ENCODE peak calls at places on chromosomes 4 and X, in eight cellular contexts. One of them, this sample, is unnamed.

GRCh38 chr4:53598901-53599300 is 7.6 kb upstream of the LNX1 start:
- DNase-seq in GM12891: no peak
- DNase-seq in prostate gland: no peak
- DNase-seq in GM12892: no peak
- DNase-seq in GM23338: no peak
- DNase-seq in HepG2: no peak
- DNase-seq in HCT116: no peak
- DNase-seq in upper lobe of left lung: no peak
- DNase-seq in this sample: no peak

GRCh38 chr4:98706200-98706813 is 47.9 kb upstream of the TSPAN5 start:
- DNase-seq in GM12891: no peak
- DNase-seq in prostate gland: no peak
- DNase-seq in GM12892: no peak
- DNase-seq in GM23338: no peak
- DNase-seq in HepG2: no peak
- DNase-seq in HCT116: no peak
- DNase-seq in upper lobe of left lung: no peak
- DNase-seq in this sample: no peak

GRCh38 chrX:71466979-71467523 is 65.9 kb upstream of the OGT start:
- DNase-seq in GM12891: no peak
- DNase-seq in prostate gland: no peak
- DNase-seq in GM12892: no peak
- DNase-seq in GM23338: no peak
- DNase-seq in HepG2: no peak
- DNase-seq in HCT116: no peak
- DNase-seq in upper lobe of left lung: no peak
- DNase-seq in this sample: no peak

GRCh38 chrX:121000589-121000988 is 15.0 kb upstream of the CT47A1 start:
- DNase-seq in GM12891: no peak
- DNase-seq in prostate gland: no peak
- DNase-seq in GM12892: no peak
- DNase-seq in GM23338: peak; percentile 26
- DNase-seq in HepG2: peak; percentile 30
- DNase-seq in HCT116: peak; percentile 36
- DNase-seq in upper lobe of left lung: no peak
- DNase-seq in this sample: no peak

GRCh38 chrX:136192839-136193414 is 45.6 kb downstream of the FHL1 start:
- DNase-seq in GM12891: no peak
- DNase-seq in prostate gland: no peak
- DNase-seq in GM12892: no peak
- DNase-seq in GM23338: no peak
- DNase-seq in HepG2: no peak
- DNase-seq in HCT116: no peak
- DNase-seq in upper lobe of left lung: no peak
- DNase-seq in this sample: no peak

GRCh38 chr4:123564758-123565346 is 168.3 kb downstream of the SPRY1 start:
- DNase-seq in GM12891: peak; percentile 51
- DNase-seq in prostate gland: peak; percentile 35
- DNase-seq in GM12892: peak; percentile 28
- DNase-seq in GM23338: peak; percentile 94
- DNase-seq in HepG2: peak; percentile 92
- DNase-seq in HCT116: peak; percentile 75
- DNase-seq in upper lobe of left lung: no peak
- DNase-seq in this sample: peak; percentile 52

GRCh38 chrX:57453901-57454300 is 137.9 kb upstream of the ZXDB start:
- DNase-seq in GM12891: peak; percentile 3
- DNase-seq in prostate gland: no peak
- DNase-seq in GM12892: no peak
- DNase-seq in GM23338: peak; percentile 54
- DNase-seq in HepG2: peak; percentile 28
- DNase-seq in HCT116: no peak
- DNase-seq in upper lobe of left lung: no peak
- DNase-seq in this sample: peak; percentile 4

GRCh38 chr4:113179996-113180395 is 130.5 kb downstream of the ANK2 start:
- DNase-seq in GM12891: no peak
- DNase-seq in prostate gland: no peak
- DNase-seq in GM12892: no peak
- DNase-seq in GM23338: no peak
- DNase-seq in HepG2: no peak
- DNase-seq in HCT116: no peak
- DNase-seq in upper lobe of left lung: no peak
- DNase-seq in this sample: no peak

GRCh38 chrX:136694491-136695087 is 46.6 kb downstream of the CD40LG start:
- DNase-seq in GM12891: no peak
- DNase-seq in prostate gland: no peak
- DNase-seq in GM12892: no peak
- DNase-seq in GM23338: peak; percentile 74
- DNase-seq in HepG2: peak; percentile 10
- DNase-seq in HCT116: peak; percentile 8
- DNase-seq in upper lobe of left lung: no peak
- DNase-seq in this sample: no peak

GRCh38 chrX:101759000-101759399 is 99.3 kb upstream of the ARMCX2 start:
- DNase-seq in GM12891: peak; percentile 1
- DNase-seq in prostate gland: peak; percentile 20
- DNase-seq in GM12892: no peak
- DNase-seq in GM23338: peak; percentile 83
- DNase-seq in HepG2: peak; percentile 2
- DNase-seq in HCT116: peak; percentile 24
- DNase-seq in upper lobe of left lung: no peak
- DNase-seq in this sample: no peak

GRCh38 chr4:3451956-3452355 is 10.2 kb downstream of the HGFAC start:
- DNase-seq in GM12891: no peak
- DNase-seq in prostate gland: no peak
- DNase-seq in GM12892: no peak
- DNase-seq in GM23338: no peak
- DNase-seq in HepG2: no peak
- DNase-seq in HCT116: no peak
- DNase-seq in upper lobe of left lung: no peak
- DNase-seq in this sample: no peak

GRCh38 chr4:82493721-82494425 is 63.5 kb downstream of the ENOPH1 start:
- DNase-seq in GM12891: no peak
- DNase-seq in prostate gland: no peak
- DNase-seq in GM12892: no peak
- DNase-seq in GM23338: no peak
- DNase-seq in HepG2: no peak
- DNase-seq in HCT116: no peak
- DNase-seq in upper lobe of left lung: no peak
- DNase-seq in this sample: no peak

GRCh38 chrX:44843318-44843702 is 511 bp upstream of the DUSP21 start:
- DNase-seq in GM12891: no peak
- DNase-seq in prostate gland: no peak
- DNase-seq in GM12892: no peak
- DNase-seq in GM23338: no peak
- DNase-seq in HepG2: no peak
- DNase-seq in HCT116: no peak
- DNase-seq in upper lobe of left lung: no peak
- DNase-seq in this sample: peak; percentile 24

GRCh38 chr4:7105261-7105660 is 37.4 kb upstream of the GRPEL1 start:
- DNase-seq in GM12891: no peak
- DNase-seq in prostate gland: no peak
- DNase-seq in GM12892: no peak
- DNase-seq in GM23338: no peak
- DNase-seq in HepG2: no peak
- DNase-seq in HCT116: no peak
- DNase-seq in upper lobe of left lung: peak; percentile 38
- DNase-seq in this sample: no peak

GRCh38 chr4:7103599-7104365 is 35.9 kb upstream of the GRPEL1 start:
- DNase-seq in GM12891: no peak
- DNase-seq in prostate gland: no peak
- DNase-seq in GM12892: no peak
- DNase-seq in GM23338: no peak
- DNase-seq in HepG2: peak; percentile 86
- DNase-seq in HCT116: no peak
- DNase-seq in upper lobe of left lung: peak; percentile 78
- DNase-seq in this sample: no peak

GRCh38 chr4:7104366-7105031 is 36.6 kb upstream of the GRPEL1 start:
- DNase-seq in GM12891: no peak
- DNase-seq in prostate gland: no peak
- DNase-seq in GM12892: no peak
- DNase-seq in GM23338: no peak
- DNase-seq in HepG2: no peak
- DNase-seq in HCT116: no peak
- DNase-seq in upper lobe of left lung: no peak
- DNase-seq in this sample: no peak

GRCh38 chr4:7101692-7102515 is 34.0 kb upstream of the GRPEL1 start:
- DNase-seq in GM12891: peak; percentile 73
- DNase-seq in prostate gland: peak; percentile 48
- DNase-seq in GM12892: peak; percentile 72
- DNase-seq in GM23338: peak; percentile 90
- DNase-seq in HepG2: peak; percentile 52
- DNase-seq in HCT116: peak; percentile 46
- DNase-seq in upper lobe of left lung: peak; percentile 56
- DNase-seq in this sample: no peak

GRCh38 chr4:7103031-7103598 is 35.3 kb upstream of the GRPEL1 start:
- DNase-seq in GM12891: peak; percentile 95
- DNase-seq in prostate gland: peak; percentile 86
- DNase-seq in GM12892: peak; percentile 95
- DNase-seq in GM23338: peak; percentile 95
- DNase-seq in HepG2: peak; percentile 64
- DNase-seq in HCT116: peak; percentile 60
- DNase-seq in upper lobe of left lung: peak; percentile 97
- DNase-seq in this sample: no peak
- TF ChIP-seq POLR2AphosphoS5 in GM12891: no peak
- TF ChIP-seq POLR2AphosphoS5 in prostate gland: peak; percentile 54
- TF ChIP-seq POLR2AphosphoS5 in GM12892: peak; percentile 46
- TF ChIP-seq POLR2AphosphoS5 in GM23338: peak; percentile 63
- TF ChIP-seq POLR2AphosphoS5 in HepG2: peak; percentile 77
- TF ChIP-seq POLR2AphosphoS5 in HCT116: peak; percentile 93
- TF ChIP-seq POLR2AphosphoS5 in upper lobe of left lung: peak; percentile 56
- TF ChIP-seq POLR2AphosphoS5 in this sample: peak; percentile 49

GRCh38 chrX:107714196-107714811 is 61.3 kb downstream of the TSC22D3 start:
- DNase-seq in GM12891: no peak
- DNase-seq in prostate gland: no peak
- DNase-seq in GM12892: no peak
- DNase-seq in GM23338: no peak
- DNase-seq in HepG2: no peak
- DNase-seq in HCT116: no peak
- DNase-seq in upper lobe of left lung: no peak
- DNase-seq in this sample: no peak

GRCh38 chrX:107715331-107716044 is 60.1 kb downstream of the TSC22D3 start:
- DNase-seq in GM12891: no peak
- DNase-seq in prostate gland: no peak
- DNase-seq in GM12892: no peak
- DNase-seq in GM23338: no peak
- DNase-seq in HepG2: no peak
- DNase-seq in HCT116: no peak
- DNase-seq in upper lobe of left lung: no peak
- DNase-seq in this sample: no peak

GRCh38 chrX:107718156-107718621 is 57.4 kb downstream of the TSC22D3 start:
- DNase-seq in GM12891: no peak
- DNase-seq in prostate gland: peak; percentile 84
- DNase-seq in GM12892: no peak
- DNase-seq in GM23338: peak; percentile 82
- DNase-seq in HepG2: peak; percentile 44
- DNase-seq in HCT116: peak; percentile 71
- DNase-seq in upper lobe of left lung: no peak
- DNase-seq in this sample: peak; percentile 57

GRCh38 chrX:107716045-107716684 is 59.4 kb downstream of the TSC22D3 start:
- DNase-seq in GM12891: no peak
- DNase-seq in prostate gland: no peak
- DNase-seq in GM12892: no peak
- DNase-seq in GM23338: peak; percentile 75
- DNase-seq in HepG2: no peak
- DNase-seq in HCT116: no peak
- DNase-seq in upper lobe of left lung: peak; percentile 89
- DNase-seq in this sample: no peak

DNA sequence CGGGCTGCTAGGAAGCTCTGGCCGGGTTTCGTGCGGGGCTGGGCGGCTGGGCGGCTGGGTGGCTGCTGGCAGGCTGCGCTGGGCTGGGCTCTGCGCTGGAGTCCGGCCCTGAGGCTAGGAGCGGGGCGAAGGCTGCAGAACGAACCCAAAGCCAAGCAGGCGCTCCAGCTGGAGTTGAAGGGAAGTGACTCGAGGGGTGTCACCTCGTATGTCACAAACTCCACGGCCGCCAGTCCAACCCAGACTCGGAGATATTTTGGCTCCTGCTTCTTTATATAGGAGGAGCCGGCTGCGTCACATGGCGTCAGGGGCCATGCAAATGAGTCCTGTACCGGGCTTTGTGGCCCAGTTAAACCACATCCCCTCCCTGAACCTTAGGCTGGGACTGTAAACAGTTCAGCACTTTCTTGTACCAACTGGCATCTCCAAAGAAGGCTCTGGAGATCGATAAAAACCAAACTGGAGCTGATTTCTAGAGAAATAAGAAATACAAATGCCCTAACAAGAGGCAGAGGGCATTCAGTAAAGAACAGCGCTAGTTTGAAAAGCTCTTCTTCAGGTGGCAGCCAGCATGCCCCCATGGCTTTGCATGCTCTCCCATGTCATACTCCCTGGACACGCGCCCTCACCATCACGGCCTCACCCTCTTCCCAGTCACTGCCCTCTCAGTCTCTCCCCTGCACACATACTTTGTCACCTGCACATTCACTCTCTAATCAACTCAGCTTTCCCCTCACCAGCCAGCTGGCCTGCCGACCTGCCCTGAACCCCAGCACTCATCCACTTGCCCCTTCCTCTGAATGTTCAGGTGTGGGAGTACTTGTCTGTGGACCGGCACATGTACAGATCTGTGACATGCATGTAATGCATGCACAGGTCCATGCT is 58.5 kb downstream of the TSC22D3 start:
- DNase-seq in GM12891: peak; percentile 39
- DNase-seq in prostate gland: peak; percentile 87
- DNase-seq in GM12892: peak; percentile 47
- DNase-seq in GM23338: peak; percentile 65
- DNase-seq in HepG2: no peak
- DNase-seq in HCT116: peak; percentile 46
- DNase-seq in upper lobe of left lung: peak; percentile 90
- DNase-seq in this sample: no peak
- TF ChIP-seq POLR2AphosphoS5 in GM12891: peak; percentile 97
- TF ChIP-seq POLR2AphosphoS5 in prostate gland: peak; percentile 97
- TF ChIP-seq POLR2AphosphoS5 in GM12892: peak; percentile 95
- TF ChIP-seq POLR2AphosphoS5 in GM23338: peak; percentile 53
- TF ChIP-seq POLR2AphosphoS5 in HepG2: no peak
- TF ChIP-seq POLR2AphosphoS5 in HCT116: peak; percentile 96
- TF ChIP-seq POLR2AphosphoS5 in upper lobe of left lung: peak; percentile 99
- TF ChIP-seq POLR2AphosphoS5 in this sample: no peak

GRCh38 chrX:66728818-66729271 is 90.0 kb upstream of the EDA2R start:
- DNase-seq in GM12891: no peak
- DNase-seq in prostate gland: peak; percentile 43
- DNase-seq in GM12892: peak; percentile 3
- DNase-seq in GM23338: peak; percentile 68
- DNase-seq in HepG2: peak; percentile 6
- DNase-seq in HCT116: no peak
- DNase-seq in upper lobe of left lung: no peak
- DNase-seq in this sample: no peak
- TF ChIP-seq POLR2AphosphoS5 in GM12891: no peak
- TF ChIP-seq POLR2AphosphoS5 in prostate gland: no peak
- TF ChIP-seq POLR2AphosphoS5 in GM12892: no peak
- TF ChIP-seq POLR2AphosphoS5 in GM23338: no peak
- TF ChIP-seq POLR2AphosphoS5 in HepG2: no peak
- TF ChIP-seq POLR2AphosphoS5 in HCT116: no peak
- TF ChIP-seq POLR2AphosphoS5 in upper lobe of left lung: no peak
- TF ChIP-seq POLR2AphosphoS5 in this sample: no peak

DNA sequence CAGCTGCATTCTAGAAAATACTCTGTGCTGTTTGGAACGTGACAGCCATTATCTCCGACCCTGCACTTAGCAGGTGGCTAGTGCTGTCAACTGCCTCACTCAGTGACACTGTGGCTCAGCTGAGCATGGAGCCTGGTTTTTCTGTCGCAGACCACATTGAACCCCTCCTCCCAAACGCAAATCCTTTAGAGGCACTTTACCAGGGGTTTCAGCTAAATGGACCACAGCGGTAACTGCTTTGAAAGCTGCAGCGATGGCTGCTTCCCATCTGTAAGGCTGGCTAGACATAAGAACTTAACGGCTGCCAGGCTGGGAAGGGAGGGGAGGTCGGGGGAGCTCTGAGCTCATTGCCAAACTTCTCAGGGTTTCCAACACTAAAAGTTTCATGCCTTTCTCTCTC is 8.1 kb downstream of the SLC34A2 start:
- DNase-seq in GM12891: no peak
- DNase-seq in prostate gland: no peak
- DNase-seq in GM12892: no peak
- DNase-seq in GM23338: no peak
- DNase-seq in HepG2: no peak
- DNase-seq in HCT116: no peak
- DNase-seq in upper lobe of left lung: no peak
- DNase-seq in this sample: no peak
- TF ChIP-seq POLR2AphosphoS5 in GM12891: no peak
- TF ChIP-seq POLR2AphosphoS5 in prostate gland: no peak
- TF ChIP-seq POLR2AphosphoS5 in GM12892: no peak
- TF ChIP-seq POLR2AphosphoS5 in GM23338: no peak
- TF ChIP-seq POLR2AphosphoS5 in HepG2: no peak
- TF ChIP-seq POLR2AphosphoS5 in HCT116: no peak
- TF ChIP-seq POLR2AphosphoS5 in upper lobe of left lung: no peak
- TF ChIP-seq POLR2AphosphoS5 in this sample: no peak

This sample was measured in Panc1.